ENCODE peak calls at places on chromosome 13, in six cellular contexts. Q is ovary, B is A549, I is K562, J is stomach, Y is tibial nerve. U is an unnamed sample.
A peak's percentile ranks its signal among the peaks of the same experiment; 100 is the strongest.

GRCh38 chr13:19123502-19123901 is 58.1 kb downstream of the TUBA3C start:
- DNase-seq in Q (no peak), B (no peak), I (no peak), J (no peak), Y (no peak), U (no peak)

GRCh38 chr13:94706101-94706853 is 6.1 kb downstream of the SOX21 start:
- DNase-seq in Q (no peak), B (no peak), I (no peak), J (no peak), Y (no peak), U (no peak)

GRCh38 chr13:74443623-74444022 is 309.4 kb upstream of the KLF12 start:
- DNase-seq in Q (no peak), B (peak; percentile 32), I (no peak), J (no peak), Y (no peak), U (no peak)

GRCh38 chr13:27599845-27600553 is 20.3 kb downstream of the LNX2 start:
- DNase-seq in Q (no peak), B (peak; percentile 36), I (no peak), J (peak; percentile 34), Y (no peak), U (no peak)

GRCh38 chr13:113916330-113916815 is 52.5 kb upstream of the GAS6 start:
- DNase-seq in Q (no peak), B (peak; percentile 12), I (no peak), J (no peak), Y (no peak), U (peak; percentile 70)

GRCh38 chr13:20191902-20192469 is 752 bp downstream of the GJB2 start:
- DNase-seq in Q (no peak), B (peak; percentile 16), I (no peak), J (peak; percentile 53), Y (no peak), U (peak; percentile 80)

GRCh38 chr13:95498886-95499285 is 53.6 kb upstream of the CLDN10 start:
- DNase-seq in Q (no peak), B (no peak), I (no peak), J (no peak), Y (no peak), U (no peak)

GRCh38 chr13:29369060-29369743 is 226.3 kb downstream of the SLC7A1 start:
- DNase-seq in Q (no peak), B (peak; percentile 35), I (no peak), J (no peak), Y (no peak), U (no peak)

GRCh38 chr13:31209172-31209818 is 9.5 kb downstream of the B3GLCT start:
- DNase-seq in Q (peak; percentile 42), B (no peak), I (no peak), J (peak; percentile 43), Y (no peak), U (peak; percentile 92)

GRCh38 chr13:90254437-90254836 is 1093.0 kb upstream of the MIR17HG start:
- DNase-seq in Q (no peak), B (no peak), I (no peak), J (no peak), Y (no peak), U (no peak)

GRCh38 chr13:55155046-55155445 is 1985.7 kb upstream of the PRR20A start:
- DNase-seq in Q (no peak), B (no peak), I (no peak), J (no peak), Y (no peak), U (no peak)

GRCh38 chr13:38767506-38768265 is 80.8 kb downstream of the FREM2 start:
- DNase-seq in Q (no peak), B (no peak), I (no peak), J (no peak), Y (no peak), U (no peak)

GRCh38 chr13:42041017-42041683 is 7.3 kb upstream of the DGKH start:
- DNase-seq in Q (peak; percentile 65), B (peak; percentile 61), I (peak; percentile 22), J (peak; percentile 60), Y (no peak), U (no peak)

GRCh38 chr13:114107686-114108081 is 24.7 kb downstream of the RASA3 start:
- DNase-seq in Q (no peak), B (no peak), I (no peak), J (no peak), Y (no peak), U (no peak)

GRCh38 chr13:100526299-100527030 is 62.1 kb downstream of the GGACT start:
- DNase-seq in Q (no peak), B (no peak), I (no peak), J (no peak), Y (no peak), U (no peak)

GRCh38 chr13:110347535-110348308 is 40.6 kb downstream of the COL4A2 start:
- DNase-seq in Q (no peak), B (peak; percentile 84), I (no peak), J (no peak), Y (no peak), U (no peak)

GRCh38 chr13:73952683-73953082 is 181.5 kb downstream of the KLF12 start:
- DNase-seq in Q (no peak), B (no peak), I (no peak), J (no peak), Y (no peak), U (no peak)

GRCh38 chr13:111431241-111431640 is 110.8 kb downstream of the TEX29 start:
- DNase-seq in Q (no peak), B (no peak), I (no peak), J (no peak), Y (no peak), U (no peak)

GRCh38 chr13:80334582-80335260 is 6.2 kb downstream of the SPRY2 start:
- DNase-seq in Q (no peak), B (no peak), I (no peak), J (no peak), Y (no peak), U (no peak)

GRCh38 chr13:33682020-33682564 is 135.9 kb upstream of the RFC3 start:
- DNase-seq in Q (peak; percentile 20), B (no peak), I (no peak), J (no peak), Y (no peak), U (no peak)

GRCh38 chr13:32063622-32064233 is 32.2 kb downstream of the FRY start:
- DNase-seq in Q (no peak), B (no peak), I (no peak), J (no peak), Y (no peak), U (no peak)

GRCh38 chr13:97211986-97212385 is 10.1 kb upstream of the MBNL2 start:
- DNase-seq in Q (no peak), B (no peak), I (no peak), J (no peak), Y (no peak), U (no peak)

GRCh38 chr13:28584873-28585317 is 74.0 kb upstream of the POMP start:
- DNase-seq in Q (no peak), B (no peak), I (no peak), J (no peak), Y (no peak), U (no peak)

GRCh38 chr13:63396746-63397145 is 1981.1 kb upstream of the PCDH20 start:
- DNase-seq in Q (no peak), B (no peak), I (no peak), J (no peak), Y (no peak), U (no peak)

GRCh38 chr13:34672631-34673030 is 269.4 kb upstream of the NBEA start:
- DNase-seq in Q (no peak), B (no peak), I (no peak), J (no peak), Y (no peak), U (no peak)

GRCh38 chr13:42215578-42216421 is 56.2 kb upstream of the AKAP11 start:
- DNase-seq in Q (no peak), B (peak; percentile 40), I (peak; percentile 4), J (no peak), Y (no peak), U (no peak)

GRCh38 chr13:87498681-87499080 is 172.5 kb upstream of the SLITRK5 start:
- DNase-seq in Q (no peak), B (peak; percentile 1), I (no peak), J (no peak), Y (no peak), U (no peak)

GRCh38 chr13:89571676-89572075 is 1775.8 kb upstream of the MIR17HG start:
- DNase-seq in Q (no peak), B (no peak), I (no peak), J (no peak), Y (no peak), U (no peak)

GRCh38 chr13:93655132-93655531 is 428.5 kb downstream of the GPC6 start:
- DNase-seq in Q (no peak), B (no peak), I (no peak), J (no peak), Y (no peak), U (no peak)

DNA sequence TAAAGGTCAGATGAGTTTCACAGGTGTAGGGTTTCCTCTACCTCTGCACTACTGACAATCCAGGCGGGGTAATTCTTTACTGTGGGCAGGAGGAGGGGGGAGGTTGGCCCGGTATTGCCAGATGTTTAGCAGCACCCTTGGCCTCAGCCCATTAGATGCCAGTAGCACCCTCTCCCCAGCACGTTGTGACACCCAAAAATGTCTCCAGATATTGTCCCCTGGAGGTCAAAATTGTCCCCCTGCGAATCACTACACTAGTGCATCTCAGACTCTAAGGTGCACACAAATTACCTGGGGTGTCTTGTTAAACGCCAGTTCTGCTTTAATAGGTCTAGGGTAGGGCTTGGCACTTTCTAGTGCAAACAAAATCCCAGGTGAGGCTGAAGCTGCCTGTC is 3.4 kb upstream of the UBAC2 start:
- DNase-seq in Q (no peak), B (no peak), I (no peak), J (no peak), Y (no peak), U (no peak)
- TF ChIP-seq EP300 in Q (no peak), B (no peak), I (no peak), J (no peak), Y (no peak), U (no peak)

DNA sequence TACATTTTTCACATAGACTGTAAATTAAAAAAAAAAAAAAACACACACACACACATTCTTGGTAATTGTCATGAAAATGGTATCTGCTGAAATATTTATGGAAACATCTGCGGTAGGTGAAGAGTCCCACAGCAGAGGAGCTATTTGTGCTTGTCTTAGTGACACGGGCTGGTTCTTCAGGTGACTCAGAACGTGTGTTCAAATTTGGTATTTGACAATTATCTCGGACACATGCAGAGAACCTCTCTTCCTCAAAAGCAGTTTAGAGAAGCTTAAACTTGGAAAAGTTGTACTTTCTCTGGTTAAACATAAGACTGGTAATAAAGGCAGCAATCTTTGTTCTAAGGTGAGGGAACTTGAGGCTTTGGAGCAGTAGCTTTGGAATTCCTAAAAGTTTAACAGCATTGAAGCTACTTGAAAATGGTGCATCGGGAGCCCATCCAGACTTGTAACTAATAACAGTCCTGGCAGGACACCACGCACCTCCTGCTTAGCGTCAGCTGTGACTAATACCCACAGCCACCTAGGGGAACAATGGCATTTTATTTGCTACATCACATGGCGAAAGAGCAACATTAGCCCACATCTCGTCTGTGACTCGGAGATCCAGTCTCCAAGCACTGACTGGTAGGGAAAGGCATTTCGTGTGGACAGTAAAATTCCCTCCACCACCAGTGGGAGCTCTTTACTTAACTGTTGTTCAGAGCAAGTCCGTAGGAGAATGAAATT is 1505.1 kb upstream of the SLC10A2 start:
- DNase-seq in Q (peak; percentile 18), B (peak; percentile 42), I (no peak), J (peak; percentile 55), Y (peak; percentile 46), U (no peak)
- TF ChIP-seq CTCF in Q (no peak), B (peak; percentile 43), I (no peak), J (peak; percentile 56), Y (peak; percentile 69), U (peak; percentile 58)

GRCh38 chr13:50991624-50992610 is 82.3 kb downstream of the RNASEH2B start:
- DNase-seq in Q (no peak), B (no peak), I (no peak), J (no peak), Y (no peak), U (no peak)
- TF ChIP-seq POLR2A in Q (no peak), B (no peak), I (no peak), J (no peak), Y (no peak), U (no peak)

GRCh38 chr13:79085021-79085420 is 321.0 kb downstream of the RBM26 start:
- DNase-seq in Q (no peak), B (no peak), I (no peak), J (no peak), Y (no peak), U (no peak)
- TF ChIP-seq EP300 in Q (no peak), B (no peak), I (no peak), J (no peak), Y (no peak), U (no peak)

U was measured in esophagus muscularis mucosa.